ENCODE peak calls at places on chromosomes 2 and 18, in six cellular contexts. A is left ventricle myocardium inferior, I is GM10248, M is IMR-90, G is mesothelial cell of epicardium, R is PC-9. H is an unnamed sample.

GRCh38 chr2:227095346-227095745 is 68.7 kb downstream of the COL4A4 start:
- DNase-seq in A (no peak), I (no peak), M (no peak), G (no peak), R (no peak), H (no peak)

GRCh38 chr18:12531747-12532146 is 124.0 kb downstream of the PRELID3A start:
- DNase-seq in A (no peak), I (no peak), M (peak), G (no peak), R (no peak), H (no peak)

GRCh38 chr18:10252494-10252893 is 201.9 kb upstream of the APCDD1 start:
- DNase-seq in A (no peak), I (no peak), M (no peak), G (no peak), R (no peak), H (no peak)

GRCh38 chr2:233236820-233237589 is 14.5 kb upstream of the ATG16L1 start:
- DNase-seq in A (no peak), I (no peak), M (no peak), G (no peak), R (no peak), H (no peak)

GRCh38 chr2:238845583-238846480 is 2.1 kb upstream of the TWIST2 start:
- DNase-seq in A (no peak), I (no peak), M (no peak), G (no peak), R (no peak), H (no peak)

GRCh38 chr2:85913854-85914524 is 25.2 kb upstream of the ST3GAL5 start:
- DNase-seq in A (no peak), I (no peak), M (peak), G (no peak), R (peak), H (no peak)

GRCh38 chr2:38586926-38587325 is 15.8 kb downstream of the HNRNPLL start:
- DNase-seq in A (no peak), I (no peak), M (peak), G (no peak), R (no peak), H (no peak)

GRCh38 chr2:164065038-164065437 is 329.2 kb upstream of the FIGN start:
- DNase-seq in A (no peak), I (no peak), M (no peak), G (no peak), R (no peak), H (no peak)

GRCh38 chr2:215750763-215751162 is 262.6 kb downstream of the MREG start:
- DNase-seq in A (no peak), I (no peak), M (no peak), G (no peak), R (no peak), H (no peak)

GRCh38 chr2:190365499-190366204 is 22.3 kb downstream of the INPP1 start:
- DNase-seq in A (no peak), I (no peak), M (no peak), G (no peak), R (no peak), H (no peak)

GRCh38 chr2:206004004-206004693 is 81.8 kb downstream of the INO80D start:
- DNase-seq in A (no peak), I (no peak), M (peak), G (no peak), R (no peak), H (no peak)

GRCh38 chr18:48927286-48928080 is 23.3 kb downstream of the SMAD7 start:
- DNase-seq in A (no peak), I (no peak), M (no peak), G (no peak), R (no peak), H (no peak)

GRCh38 chr2:240512666-240513535 is 44.9 kb downstream of the ANKMY1 start:
- DNase-seq in A (no peak), I (no peak), M (no peak), G (peak), R (no peak), H (no peak)

GRCh38 chr2:124024491-124025348 is at the start of gene CNTNAP5:
- DNase-seq in A (peak), I (peak), M (no peak), G (peak), R (no peak), H (peak)

GRCh38 chr18:24446953-24447537 is 13.4 kb upstream of the HRH4 start:
- DNase-seq in A (no peak), I (no peak), M (no peak), G (no peak), R (no peak), H (no peak)

GRCh38 chr2:187593098-187593497 is 38.9 kb upstream of the TFPI start:
- DNase-seq in A (no peak), I (no peak), M (no peak), G (no peak), R (no peak), H (no peak)

GRCh38 chr2:162123806-162124758 is 28.0 kb downstream of the GCG start:
- DNase-seq in A (no peak), I (peak), M (peak), G (no peak), R (peak), H (no peak)

GRCh38 chr18:24118750-24119577 is 19.9 kb upstream of the CABYR start:
- DNase-seq in A (peak), I (peak), M (peak), G (peak), R (peak), H (peak)

GRCh38 chr18:31942301-31942998 is 478 bp downstream of the TRAPPC8 start:
- DNase-seq in A (no peak), I (peak), M (peak), G (no peak), R (peak), H (no peak)

GRCh38 chr2:36360063-36360462 is 4.5 kb downstream of the CRIM1 start:
- DNase-seq in A (no peak), I (no peak), M (no peak), G (no peak), R (peak), H (no peak)

GRCh38 chr2:235768606-235769005 is 274.8 kb downstream of the AGAP1 start:
- DNase-seq in A (no peak), I (no peak), M (peak), G (no peak), R (no peak), H (no peak)

GRCh38 chr2:235765181-235765820 is 271.5 kb downstream of the AGAP1 start:
- DNase-seq in A (no peak), I (no peak), M (peak), G (no peak), R (no peak), H (no peak)

GRCh38 chr2:235763816-235764215 is 270.0 kb downstream of the AGAP1 start:
- DNase-seq in A (no peak), I (no peak), M (no peak), G (no peak), R (no peak), H (no peak)

GRCh38 chr2:235766206-235766794 is 272.5 kb downstream of the AGAP1 start:
- DNase-seq in A (no peak), I (peak), M (peak), G (peak), R (peak), H (peak)

DNA sequence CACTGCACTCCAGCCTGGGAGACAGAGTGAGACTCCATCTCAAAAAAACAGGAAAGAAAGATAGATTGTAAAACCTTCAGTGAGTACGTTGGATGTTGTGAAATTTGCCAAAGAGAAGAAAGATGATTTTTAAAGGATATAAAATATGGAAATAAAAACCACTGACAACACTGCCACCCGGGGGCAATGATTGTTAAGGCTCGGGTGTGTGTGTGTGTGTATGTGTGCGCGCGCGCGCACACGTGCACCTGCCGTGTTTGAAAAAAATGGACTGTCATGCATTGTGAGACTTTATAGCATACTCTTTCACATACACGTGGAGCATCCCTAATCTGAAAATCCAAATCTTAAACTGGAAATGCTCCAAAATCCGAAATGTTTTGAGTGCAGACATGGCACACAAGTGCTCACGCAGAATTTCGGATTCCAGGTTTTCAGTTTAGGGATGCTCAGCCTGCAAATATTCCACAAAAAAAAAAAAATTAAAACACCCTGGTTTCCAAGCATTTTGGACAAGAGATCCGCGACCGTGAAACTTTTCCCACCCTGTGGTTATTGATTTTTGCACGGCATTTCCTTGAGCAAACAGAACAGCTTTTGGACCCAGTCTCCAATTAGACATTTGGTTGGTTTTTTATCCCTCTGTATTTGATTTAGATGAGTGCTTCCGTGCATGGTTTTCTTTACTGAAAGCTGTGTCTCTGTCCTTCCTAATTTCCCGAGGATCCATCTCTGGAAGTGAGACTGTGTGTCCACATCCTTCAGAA is 269.2 kb downstream of the AGAP1 start:
- DNase-seq in A (no peak), I (no peak), M (no peak), G (no peak), R (no peak), H (no peak)
- TF ChIP-seq CTCF in A (no peak), I (no peak), M (no peak), G (no peak), R (peak), H (peak)

GRCh38 chr2:18883626-18884456 is 294.5 kb upstream of the NT5C1B start:
- DNase-seq in A (no peak), I (no peak), M (peak), G (no peak), R (no peak), H (no peak)
- TF ChIP-seq CTCF in A (peak), I (peak), M (peak), G (no peak), R (peak), H (no peak)

GRCh38 chr2:20451346-20451745 is 4.5 kb downstream of the RHOB start:
- DNase-seq in A (no peak), I (no peak), M (peak), G (no peak), R (no peak), H (no peak)

GRCh38 chr2:20453087-20453486 is 6.2 kb downstream of the RHOB start:
- DNase-seq in A (no peak), I (no peak), M (no peak), G (no peak), R (no peak), H (no peak)

GRCh38 chr2:20454036-20454981 is 7.4 kb downstream of the RHOB start:
- DNase-seq in A (no peak), I (no peak), M (no peak), G (no peak), R (no peak), H (no peak)

GRCh38 chr2:20451761-20452499 is 5.1 kb downstream of the RHOB start:
- DNase-seq in A (no peak), I (no peak), M (no peak), G (no peak), R (no peak), H (no peak)

DNA sequence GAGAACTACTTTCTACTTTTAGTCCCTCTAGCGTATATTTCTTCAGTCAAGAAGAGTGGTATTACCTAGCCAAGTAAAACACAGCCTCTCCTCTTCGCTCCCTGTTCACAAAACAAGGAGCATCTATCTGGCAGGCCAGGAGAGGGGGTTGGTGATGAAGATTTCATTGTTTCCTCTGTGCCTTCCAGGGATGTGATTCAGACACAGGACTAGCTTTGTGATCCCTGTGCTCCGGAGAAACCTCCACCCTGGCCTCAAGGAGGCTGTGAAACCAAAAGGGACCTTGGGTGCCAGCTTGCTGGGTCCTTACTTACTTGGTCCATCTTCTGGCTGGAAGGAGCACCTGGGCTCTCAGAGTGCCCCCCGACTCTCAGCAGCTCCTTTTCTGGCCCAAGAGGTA is 5.7 kb downstream of the RHOB start:
- DNase-seq in A (no peak), I (no peak), M (peak), G (no peak), R (no peak), H (no peak)
- TF ChIP-seq CTCF in A (peak), I (no peak), M (peak), G (no peak), R (no peak), H (no peak)

GRCh38 chr18:61612517-61612916 is 279.3 kb downstream of the CDH20 start:
- DNase-seq in A (no peak), I (no peak), M (no peak), G (no peak), R (no peak), H (no peak)
- TF ChIP-seq CTCF in A (peak), I (no peak), M (peak), G (no peak), R (no peak), H (no peak)

GRCh38 chr2:64941143-64941542 is 48.1 kb upstream of the SLC1A4 start:
- DNase-seq in A (no peak), I (no peak), M (no peak), G (no peak), R (no peak), H (no peak)
- TF ChIP-seq CTCF in A (no peak), I (no peak), M (no peak), G (no peak), R (no peak), H (no peak)

DNA sequence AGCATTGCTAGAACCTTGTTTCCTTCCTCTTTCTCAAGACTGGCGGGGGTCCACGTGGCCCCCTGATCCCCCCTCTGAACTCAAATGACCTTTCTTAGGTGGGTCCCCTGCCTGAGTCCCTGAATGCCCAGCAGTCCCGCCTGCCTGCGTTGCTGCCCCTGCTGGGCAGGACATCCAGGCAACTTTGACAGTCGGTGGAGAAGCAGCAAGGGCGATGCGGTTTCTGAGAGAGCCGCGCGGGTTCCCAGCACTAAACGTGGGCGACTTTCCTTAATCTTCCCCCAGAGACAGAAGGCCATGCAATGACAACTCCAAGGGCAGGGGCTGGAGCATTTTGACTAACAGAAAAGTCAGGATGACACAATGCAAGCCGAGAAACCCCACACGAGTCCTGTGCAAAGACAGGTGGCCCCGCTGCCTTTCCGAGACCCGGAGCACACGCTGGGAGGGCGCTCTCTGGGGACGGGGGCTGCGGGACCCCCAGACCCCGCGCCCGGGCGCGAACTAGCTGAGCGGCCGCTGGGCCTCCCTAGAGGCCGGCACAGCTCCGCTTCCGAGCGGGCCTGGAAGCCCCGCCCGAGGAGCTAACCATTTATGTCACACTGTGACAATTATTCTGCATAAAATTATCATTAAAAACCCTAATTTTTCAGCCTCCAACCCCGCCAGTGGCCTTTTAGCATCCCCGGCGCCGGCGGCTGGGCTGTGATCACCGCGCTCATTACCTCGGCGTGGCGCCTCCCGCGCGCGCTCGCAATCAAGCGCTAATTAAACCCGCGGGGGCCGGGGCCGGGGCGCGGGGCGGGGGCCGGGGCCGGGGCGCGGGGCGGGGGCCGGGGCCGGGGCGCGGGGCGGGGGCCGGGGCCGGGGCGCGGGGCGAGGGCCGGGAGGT is 27.4 kb downstream of the ASB18 start:
- DNase-seq in A (no peak), I (no peak), M (no peak), G (no peak), R (no peak), H (no peak)
- TF ChIP-seq CTCF in A (peak), I (no peak), M (no peak), G (no peak), R (no peak), H (no peak)

GRCh38 chr2:135820003-135820618 is 16.9 kb downstream of the LCT start:
- DNase-seq in A (no peak), I (peak), M (peak), G (no peak), R (no peak), H (no peak)

GRCh38 chr2:135817946-135818345 is 19.0 kb downstream of the LCT start:
- DNase-seq in A (no peak), I (no peak), M (no peak), G (no peak), R (no peak), H (no peak)

GRCh38 chr2:135821190-135821589 is 15.8 kb downstream of the LCT start:
- DNase-seq in A (no peak), I (no peak), M (no peak), G (no peak), R (no peak), H (no peak)

GRCh38 chr2:135817466-135817865 is 19.5 kb downstream of the LCT start:
- DNase-seq in A (no peak), I (no peak), M (no peak), G (no peak), R (no peak), H (no peak)

GRCh38 chr2:135819211-135819610 is 17.8 kb downstream of the LCT start:
- DNase-seq in A (no peak), I (no peak), M (peak), G (no peak), R (no peak), H (peak)
- TF ChIP-seq CTCF in A (no peak), I (peak), M (peak), G (no peak), R (peak), H (peak)

GRCh38 chr2:121080013-121080772 is 204.8 kb downstream of the TFCP2L1 start:
- DNase-seq in A (peak), I (peak), M (peak), G (peak), R (peak), H (peak)
- TF ChIP-seq CTCF in A (peak), I (peak), M (peak), G (peak), R (peak), H (peak)

H was measured in neural crest cell.